ENCODE peak calls at places on chromosomes 3 and 15, in five cellular contexts. Z, J, I, O and X are unnamed samples.

GRCh38 chr15:73575636-73576247 is 57.4 kb downstream of the NPTN start:
- DNase-seq in Z (no peak), J (no peak), I (no peak), O (no peak), X (no peak)

GRCh38 chr3:70309591-70309990 is 2.8 kb downstream of the MDFIC2 start:
- DNase-seq in Z (no peak), J (no peak), I (no peak), O (no peak), X (no peak)

GRCh38 chr3:155581579-155581978 is 163.3 kb downstream of the PLCH1 start:
- DNase-seq in Z (no peak), J (no peak), I (no peak), O (peak; percentile 22), X (no peak)

GRCh38 chr3:50125541-50126286 is 29.4 kb upstream of the SEMA3F start:
- DNase-seq in Z (no peak), J (peak; percentile 62), I (no peak), O (no peak), X (no peak)

GRCh38 chr3:69108813-69109212 is 13.6 kb downstream of the LMOD3 start:
- DNase-seq in Z (no peak), J (no peak), I (no peak), O (no peak), X (no peak)

GRCh38 chr3:139561959-139562676 is 22.6 kb upstream of the RBP1 start:
- DNase-seq in Z (no peak), J (no peak), I (peak; percentile 18), O (peak; percentile 38), X (peak; percentile 75)

GRCh38 chr3:74426571-74426970 is 187.9 kb downstream of the CNTN3 start:
- DNase-seq in Z (no peak), J (no peak), I (no peak), O (no peak), X (no peak)

GRCh38 chr15:46636220-46636619 is 1001.4 kb downstream of the SQOR start:
- DNase-seq in Z (no peak), J (no peak), I (peak; percentile 46), O (peak; percentile 74), X (no peak)

GRCh38 chr3:57127849-57128566 is 37.1 kb downstream of the IL17RD start:
- DNase-seq in Z (no peak), J (no peak), I (peak; percentile 36), O (no peak), X (no peak)

GRCh38 chr3:71468311-71469130 is 115.0 kb downstream of the FOXP1 start:
- DNase-seq in Z (no peak), J (no peak), I (no peak), O (no peak), X (no peak)

GRCh38 chr3:11621077-11621476 is 22.6 kb downstream of the VGLL4 start:
- DNase-seq in Z (no peak), J (no peak), I (no peak), O (no peak), X (no peak)

GRCh38 chr15:66800584-66801235 is 98.7 kb downstream of the SMAD6 start:
- DNase-seq in Z (no peak), J (no peak), I (no peak), O (no peak), X (no peak)

GRCh38 chr15:40062816-40063562 is 24.0 kb upstream of the SRP14 start:
- DNase-seq in Z (no peak), J (no peak), I (no peak), O (no peak), X (no peak)
- H4K91ac ChIP-seq in Z (no peak overlapping the region), J (peak overlapping the region; percentile 67), I (peak overlapping the region; percentile 71), O (peak overlapping the region; percentile 45), X (no peak overlapping the region)

DNA sequence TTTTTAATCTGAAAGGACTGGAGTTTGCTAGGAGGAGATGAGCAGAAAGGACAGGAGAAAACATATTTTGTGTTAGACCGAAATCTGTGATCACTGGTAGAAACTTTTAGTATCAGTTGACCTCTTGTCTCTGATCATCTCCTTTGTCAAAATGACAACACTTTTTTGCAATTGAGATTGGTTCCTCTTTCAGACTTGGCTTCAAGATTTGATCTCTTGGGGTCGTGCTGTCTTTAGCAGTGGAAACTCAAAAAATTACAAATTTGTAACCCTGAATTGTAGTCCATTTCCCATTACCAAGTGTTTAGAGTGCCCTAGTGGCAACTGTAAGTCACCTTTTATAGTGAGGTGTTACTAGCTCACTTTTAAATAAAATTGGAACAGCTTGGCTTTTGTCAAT is 107.4 kb downstream of the KLHL25 start:
- DNase-seq in Z (no peak), J (no peak), I (no peak), O (no peak), X (no peak)
- H3K27ac ChIP-seq in Z (no peak overlapping the region), J (no peak overlapping the region), I (no peak overlapping the region), O (no peak overlapping the region), X (no peak overlapping the region)

DNA sequence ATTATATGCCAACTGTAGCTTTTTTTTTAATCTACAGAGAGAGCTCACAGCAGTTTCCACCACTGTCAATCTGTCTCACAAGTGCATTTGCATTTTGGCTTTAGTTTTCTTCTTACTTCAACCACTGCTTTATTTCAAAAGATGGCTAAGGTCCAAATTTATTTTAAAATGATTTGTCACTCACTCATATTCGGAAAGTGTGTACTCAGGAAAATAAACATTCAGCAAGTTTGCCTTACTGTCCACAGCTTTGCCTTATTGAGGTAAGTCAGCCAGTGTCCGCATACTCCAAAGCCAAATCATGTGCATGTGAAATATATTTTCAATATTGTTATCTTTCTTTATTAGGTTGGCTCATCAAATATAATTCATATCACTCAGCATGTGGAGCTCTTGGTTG is 240.7 kb upstream of the ARHGEF26 start:
- DNase-seq in Z (no peak), J (no peak), I (no peak), O (no peak), X (no peak)
- H2BK12ac ChIP-seq in Z (no peak overlapping the region), J (no peak overlapping the region), I (no peak overlapping the region), O (no peak overlapping the region), X (no peak overlapping the region)

DNA sequence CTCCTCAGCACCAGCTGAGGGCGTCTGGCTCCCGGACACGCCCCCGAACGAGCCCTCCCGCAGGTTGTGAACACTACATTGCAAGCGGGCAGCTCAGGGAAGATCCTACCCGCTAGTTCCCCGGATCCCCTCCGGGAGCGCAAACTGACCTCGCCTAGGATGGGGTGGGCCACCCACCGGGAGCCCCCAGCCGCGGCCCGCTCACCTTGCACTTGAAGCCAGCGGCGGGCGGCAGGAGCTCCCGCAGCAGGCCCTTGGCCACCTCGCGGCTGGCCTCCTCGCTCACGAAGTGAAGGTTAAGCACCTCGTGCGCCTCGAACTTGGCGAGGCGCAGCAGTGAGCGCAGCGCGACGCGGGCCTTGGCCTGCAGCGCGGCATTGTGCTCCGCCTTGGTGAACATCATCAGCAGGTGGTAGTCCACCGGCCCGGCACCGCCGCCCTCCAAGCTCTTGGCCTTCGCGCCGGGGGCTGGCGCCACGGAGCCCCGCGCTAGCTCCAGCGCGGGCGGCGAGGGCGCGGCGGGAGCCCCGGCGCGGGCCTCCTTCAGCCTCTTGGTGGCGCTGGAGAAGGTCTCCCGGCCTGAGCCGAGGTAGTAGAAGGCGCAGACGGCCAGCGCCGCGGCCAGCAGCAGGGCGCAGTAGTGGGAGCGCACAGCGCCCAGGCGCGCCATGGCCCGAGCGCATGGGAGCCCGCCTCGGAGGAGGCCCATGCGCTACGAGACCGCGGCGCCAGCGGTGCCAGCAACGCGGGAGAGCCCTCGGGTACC is 426 bp downstream of the XXYLT1 start:
- DNase-seq in Z (peak; percentile 77), J (peak; percentile 84), I (peak; percentile 79), O (no peak), X (peak; percentile 76)
- H4K91ac ChIP-seq in Z (no peak overlapping the region), J (peak overlapping the region; percentile 82), I (peak overlapping the region; percentile 88), O (peak overlapping the region; percentile 85), X (no peak overlapping the region)

DNA sequence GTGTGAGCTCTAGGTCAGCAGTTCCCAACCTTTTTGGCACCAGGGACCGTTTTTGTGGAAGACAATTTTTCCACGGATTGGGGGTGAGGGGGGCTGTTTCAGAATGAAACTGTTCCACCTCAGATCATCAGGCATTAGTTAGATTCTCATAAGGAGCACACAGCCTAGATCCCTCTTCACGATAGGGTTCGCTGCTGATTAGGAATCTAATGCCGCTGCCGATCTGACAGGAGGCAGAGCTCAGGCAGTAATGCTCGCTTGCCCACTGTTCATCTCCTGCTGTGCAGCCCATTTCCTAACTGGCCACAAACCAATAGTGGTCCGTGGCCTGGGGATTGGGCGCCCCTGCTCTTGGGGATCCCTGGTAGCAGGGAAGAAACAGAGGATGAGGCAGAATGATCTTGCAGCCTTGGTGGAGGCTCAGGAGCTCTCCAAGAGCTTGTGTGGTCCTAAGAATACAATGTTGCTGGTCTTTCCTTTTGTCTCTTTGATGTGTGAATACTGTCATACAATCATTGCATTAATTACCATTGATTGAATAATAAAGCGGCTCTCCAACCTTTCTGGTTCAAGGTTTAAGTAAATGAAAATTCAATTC is 183.2 kb downstream of the FNDC3B start:
- DNase-seq in Z (no peak), J (no peak), I (no peak), O (no peak), X (no peak)
- H3K27ac ChIP-seq in Z (no peak overlapping the region), J (no peak overlapping the region), I (no peak overlapping the region), O (no peak overlapping the region), X (no peak overlapping the region)

GRCh38 chr15:95174880-95175279 is 943.5 kb downstream of the MCTP2 start:
- DNase-seq in Z (no peak), J (no peak), I (peak; percentile 3), O (no peak), X (no peak)

GRCh38 chr15:95174281-95174680 is 942.9 kb downstream of the MCTP2 start:
- DNase-seq in Z (peak; percentile 5), J (no peak), I (no peak), O (no peak), X (no peak)

GRCh38 chr15:95170587-95171380 is 939.4 kb downstream of the MCTP2 start:
- DNase-seq in Z (no peak), J (no peak), I (no peak), O (no peak), X (no peak)

GRCh38 chr15:95171551-95171950 is 940.2 kb downstream of the MCTP2 start:
- DNase-seq in Z (no peak), J (no peak), I (no peak), O (peak; percentile 88), X (no peak)

DNA sequence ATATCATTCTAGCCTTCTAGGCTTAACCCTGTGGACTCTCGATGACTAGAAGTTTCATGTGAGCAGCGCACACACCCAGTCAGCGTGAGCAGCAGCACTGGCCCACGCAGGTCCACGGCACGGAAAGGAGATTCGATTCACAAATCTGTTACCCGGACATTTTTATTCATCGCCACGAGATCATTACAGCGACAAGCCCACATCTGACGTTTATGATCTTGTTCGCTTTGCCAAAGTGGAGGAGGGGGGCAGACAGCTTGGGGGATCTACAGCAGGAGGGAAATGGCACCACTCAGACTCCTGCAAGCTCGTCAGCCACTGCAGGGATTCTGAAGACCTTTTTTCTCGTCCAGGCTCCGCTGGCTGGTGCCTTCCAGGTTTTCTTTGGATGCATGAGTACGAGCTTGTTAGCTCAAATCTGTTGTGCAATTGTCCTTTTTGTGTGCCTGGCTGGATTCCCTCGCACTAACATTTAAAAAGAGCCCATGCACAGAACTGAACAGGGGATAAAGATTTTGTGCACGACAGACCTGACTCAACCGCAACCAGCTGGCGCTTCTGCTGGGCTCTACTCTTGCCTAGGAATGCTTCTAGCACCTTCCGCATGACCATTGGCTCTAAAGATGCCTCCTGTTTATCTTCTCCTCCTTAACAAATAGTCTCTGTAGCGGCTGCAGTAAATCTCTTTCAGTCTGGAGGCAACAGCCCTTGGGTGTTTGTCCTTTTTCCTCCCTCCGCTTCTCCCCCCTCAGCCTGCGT is 938.5 kb downstream of the MCTP2 start:
- DNase-seq in Z (no peak), J (no peak), I (no peak), O (no peak), X (no peak)
- H2BK12ac ChIP-seq in Z (no peak overlapping the region), J (no peak overlapping the region), I (no peak overlapping the region), O (no peak overlapping the region), X (no peak overlapping the region)